ENCODE peak calls at places on chromosomes 16 and 17, in six cellular contexts. C is NCI-H460; A is stimulated activated CD8-positive, alpha-beta memory T cell treated with anti-CD3 and anti-CD28 coated beads, Interleukin-4, amount 100 ng/mL, for 24 hours; O is iris pigment epithelial cell; G is activated CD8-positive, alpha-beta T cell treated with anti-CD3 and anti-CD28 coated beads, Interleukin-2, amount 10 ng/mL, durations not matched to agents 7 days and 5 days; T is kidney epithelial cell. Q is an unnamed sample.

GRCh38 chr17:37429442-37429841 is 22.8 kb downstream of the TADA2A start:
- DNase-seq in C (no peak), A (no peak), O (no peak), G (no peak), T (no peak), Q (no peak)

GRCh38 chr17:76500074-76500744 is 1.0 kb downstream of the RHBDF2 start:
- DNase-seq in C (no peak), A (no peak), O (no peak), G (no peak), T (no peak), Q (no peak)

GRCh38 chr17:78168906-78169793 is 769 bp downstream of the SYNGR2 start:
- DNase-seq in C (peak; percentile 72), A (peak; percentile 51), O (peak; percentile 32), G (peak; percentile 41), T (no peak), Q (peak; percentile 47)

GRCh38 chr17:79664925-79665738 is 54.3 kb upstream of the RBFOX3 start:
- DNase-seq in C (no peak), A (no peak), O (no peak), G (no peak), T (no peak), Q (peak; percentile 35)

GRCh38 chr17:45248132-45248936 is 13.6 kb downstream of the SPATA32 start:
- DNase-seq in C (no peak), A (peak; percentile 62), O (no peak), G (peak; percentile 92), T (no peak), Q (peak; percentile 61)

GRCh38 chr17:57517216-57517518 is 227.9 kb downstream of the CCDC182 start:
- DNase-seq in C (no peak), A (no peak), O (no peak), G (no peak), T (no peak), Q (no peak)

GRCh38 chr17:8005357-8005756 is 2.9 kb downstream of the GUCY2D start:
- DNase-seq in C (no peak), A (no peak), O (peak; percentile 28), G (no peak), T (no peak), Q (no peak)

GRCh38 chr17:45440161-45440859 is 7.6 kb upstream of the ARHGAP27 start:
- DNase-seq in C (no peak), A (no peak), O (peak; percentile 54), G (no peak), T (no peak), Q (peak; percentile 58)

GRCh38 chr16:11430601-11431317 is 85.5 kb downstream of the RMI2 start:
- DNase-seq in C (no peak), A (no peak), O (no peak), G (no peak), T (no peak), Q (no peak)

GRCh38 chr17:46841561-46842379 is 9.6 kb upstream of the WNT9B start:
- DNase-seq in C (no peak), A (no peak), O (no peak), G (no peak), T (no peak), Q (no peak)

Q was measured in foreskin keratinocyte.